ENCODE peak calls at places on chromosome 2, in five cellular contexts. R is NCI-H146, B is GM06990, S is HTR-8/SVneo, K is thoracic aorta. P is an unnamed sample.

GRCh38 chr2:187424156-187424555 is 23.9 kb downstream of the CALCRL start:
- DNase-seq in R (no peak), B (no peak), S (no peak), K (no peak), P (no peak)

GRCh38 chr2:154710685-154711084 is 12.2 kb downstream of the KCNJ3 start:
- DNase-seq in R (no peak), B (no peak), S (no peak), K (no peak), P (no peak)

GRCh38 chr2:237568121-237568660 is 1.8 kb downstream of the PRLH start:
- DNase-seq in R (no peak), B (no peak), S (no peak), K (no peak), P (no peak)

GRCh38 chr2:18791172-18791797 is 201.9 kb upstream of the NT5C1B start:
- DNase-seq in R (no peak), B (no peak), S (no peak), K (no peak), P (no peak)

GRCh38 chr2:160432633-160433032 is 61.0 kb downstream of the RBMS1 start:
- DNase-seq in R (no peak), B (no peak), S (no peak), K (no peak), P (peak)

GRCh38 chr2:12045864-12046291 is 299.4 kb downstream of the LPIN1 start:
- DNase-seq in R (no peak), B (peak), S (no peak), K (no peak), P (no peak)

GRCh38 chr2:121197369-121198091 is 87.5 kb downstream of the TFCP2L1 start:
- DNase-seq in R (no peak), B (no peak), S (peak), K (peak), P (no peak)

GRCh38 chr2:182324665-182325064 is 102.2 kb downstream of the PDE1A start:
- DNase-seq in R (no peak), B (no peak), S (peak), K (no peak), P (no peak)

GRCh38 chr2:106334802-106335201 is 133.4 kb downstream of the RGPD3 start:
- DNase-seq in R (no peak), B (no peak), S (no peak), K (no peak), P (no peak)

GRCh38 chr2:110659248-110659647 is 18.6 kb downstream of the BUB1 start:
- DNase-seq in R (no peak), B (no peak), S (no peak), K (no peak), P (no peak)

GRCh38 chr2:196592912-196593881 is 46.3 kb upstream of the CCDC150 start:
- DNase-seq in R (peak), B (peak), S (peak), K (no peak), P (no peak)

GRCh38 chr2:233384811-233385488 is 30.7 kb downstream of the DGKD start:
- DNase-seq in R (no peak), B (no peak), S (no peak), K (no peak), P (no peak)

GRCh38 chr2:42770288-42771131 is 6.6 kb upstream of the OXER1 start:
- DNase-seq in R (peak), B (no peak), S (peak), K (no peak), P (peak)

GRCh38 chr2:39524061-39524460 is 87.0 kb upstream of the MAP4K3 start:
- DNase-seq in R (no peak), B (no peak), S (no peak), K (no peak), P (no peak)

P was measured in RKO.